ENCODE peak calls at places on chromosomes 16 and 17, in ten cellular contexts. One of them, this sample, is unnamed.
A peak's percentile ranks its signal among the peaks of the same experiment; 100 is the strongest.

GRCh38 chr16:868386-868755 is 67.8 kb upstream of the GNG13 start:
- ATAC-seq in activated naive CD8-positive, alpha-beta T cell treated with anti-CD3 and anti-CD28 coated beads, Interleukin-2, amount 10 ng/mL, durations not matched to agents 7 days and 5 days: no peak
- ATAC-seq in aorta: no peak
- ATAC-seq in activated CD8-positive, alpha-beta T cell treated with anti-CD3 and anti-CD28 coated beads for 36 hours: no peak
- ATAC-seq in effector memory CD8-positive, alpha-beta T cell: no peak
- ATAC-seq in mucosa of descending colon: no peak
- ATAC-seq in activated T-cell treated with anti-CD3 and anti-CD28 coated beads, Interleukin-2, amount 50 U/mL, for 4 hours: no peak
- ATAC-seq in Right ventricle myocardium inferior: no peak
- ATAC-seq in A549: no peak
- ATAC-seq in naive thymus-derived CD8-positive, alpha-beta T cell: no peak
- ATAC-seq in this sample: no peak

GRCh38 chr16:1713933-1714332 is 7.9 kb downstream of the MAPK8IP3 start:
- ATAC-seq in activated naive CD8-positive, alpha-beta T cell treated with anti-CD3 and anti-CD28 coated beads, Interleukin-2, amount 10 ng/mL, durations not matched to agents 7 days and 5 days: no peak
- ATAC-seq in aorta: no peak
- ATAC-seq in activated CD8-positive, alpha-beta T cell treated with anti-CD3 and anti-CD28 coated beads for 36 hours: no peak
- ATAC-seq in effector memory CD8-positive, alpha-beta T cell: peak; percentile 62
- ATAC-seq in mucosa of descending colon: peak; percentile 79
- ATAC-seq in activated T-cell treated with anti-CD3 and anti-CD28 coated beads, Interleukin-2, amount 50 U/mL, for 4 hours: no peak
- ATAC-seq in Right ventricle myocardium inferior: no peak
- ATAC-seq in A549: no peak
- ATAC-seq in naive thymus-derived CD8-positive, alpha-beta T cell: peak; percentile 47
- ATAC-seq in this sample: no peak

GRCh38 chr17:83068641-83069570 is 10.5 kb upstream of the METRNL start:
- ATAC-seq in activated naive CD8-positive, alpha-beta T cell treated with anti-CD3 and anti-CD28 coated beads, Interleukin-2, amount 10 ng/mL, durations not matched to agents 7 days and 5 days: peak; percentile 23
- ATAC-seq in aorta: no peak
- ATAC-seq in activated CD8-positive, alpha-beta T cell treated with anti-CD3 and anti-CD28 coated beads for 36 hours: no peak
- ATAC-seq in effector memory CD8-positive, alpha-beta T cell: peak; percentile 45
- ATAC-seq in mucosa of descending colon: no peak
- ATAC-seq in activated T-cell treated with anti-CD3 and anti-CD28 coated beads, Interleukin-2, amount 50 U/mL, for 4 hours: no peak
- ATAC-seq in Right ventricle myocardium inferior: no peak
- ATAC-seq in A549: no peak
- ATAC-seq in naive thymus-derived CD8-positive, alpha-beta T cell: no peak
- ATAC-seq in this sample: no peak

GRCh38 chr16:68364601-68364998 is 53.8 kb downstream of the PRMT7 start:
- ATAC-seq in activated naive CD8-positive, alpha-beta T cell treated with anti-CD3 and anti-CD28 coated beads, Interleukin-2, amount 10 ng/mL, durations not matched to agents 7 days and 5 days: no peak
- ATAC-seq in aorta: no peak
- ATAC-seq in activated CD8-positive, alpha-beta T cell treated with anti-CD3 and anti-CD28 coated beads for 36 hours: no peak
- ATAC-seq in effector memory CD8-positive, alpha-beta T cell: peak; percentile 48
- ATAC-seq in mucosa of descending colon: no peak
- ATAC-seq in activated T-cell treated with anti-CD3 and anti-CD28 coated beads, Interleukin-2, amount 50 U/mL, for 4 hours: no peak
- ATAC-seq in Right ventricle myocardium inferior: no peak
- ATAC-seq in A549: no peak
- ATAC-seq in naive thymus-derived CD8-positive, alpha-beta T cell: no peak
- ATAC-seq in this sample: no peak

GRCh38 chr17:41710472-41711090 is 1.6 kb upstream of the GAST start:
- ATAC-seq in activated naive CD8-positive, alpha-beta T cell treated with anti-CD3 and anti-CD28 coated beads, Interleukin-2, amount 10 ng/mL, durations not matched to agents 7 days and 5 days: no peak
- ATAC-seq in aorta: no peak
- ATAC-seq in activated CD8-positive, alpha-beta T cell treated with anti-CD3 and anti-CD28 coated beads for 36 hours: peak; percentile 67
- ATAC-seq in effector memory CD8-positive, alpha-beta T cell: no peak
- ATAC-seq in mucosa of descending colon: no peak
- ATAC-seq in activated T-cell treated with anti-CD3 and anti-CD28 coated beads, Interleukin-2, amount 50 U/mL, for 4 hours: peak; percentile 35
- ATAC-seq in Right ventricle myocardium inferior: no peak
- ATAC-seq in A549: peak; percentile 20
- ATAC-seq in naive thymus-derived CD8-positive, alpha-beta T cell: no peak
- ATAC-seq in this sample: peak; percentile 76

GRCh38 chr17:79696159-79696982 is 34.4 kb upstream of the ENPP7 start:
- ATAC-seq in activated naive CD8-positive, alpha-beta T cell treated with anti-CD3 and anti-CD28 coated beads, Interleukin-2, amount 10 ng/mL, durations not matched to agents 7 days and 5 days: no peak
- ATAC-seq in aorta: peak; percentile 49
- ATAC-seq in activated CD8-positive, alpha-beta T cell treated with anti-CD3 and anti-CD28 coated beads for 36 hours: no peak
- ATAC-seq in effector memory CD8-positive, alpha-beta T cell: no peak
- ATAC-seq in mucosa of descending colon: no peak
- ATAC-seq in activated T-cell treated with anti-CD3 and anti-CD28 coated beads, Interleukin-2, amount 50 U/mL, for 4 hours: no peak
- ATAC-seq in Right ventricle myocardium inferior: no peak
- ATAC-seq in A549: peak; percentile 22
- ATAC-seq in naive thymus-derived CD8-positive, alpha-beta T cell: no peak
- ATAC-seq in this sample: no peak

GRCh38 chr17:82107341-82107860 is 9.4 kb upstream of the FASN start:
- ATAC-seq in activated naive CD8-positive, alpha-beta T cell treated with anti-CD3 and anti-CD28 coated beads, Interleukin-2, amount 10 ng/mL, durations not matched to agents 7 days and 5 days: no peak
- ATAC-seq in aorta: no peak
- ATAC-seq in activated CD8-positive, alpha-beta T cell treated with anti-CD3 and anti-CD28 coated beads for 36 hours: no peak
- ATAC-seq in effector memory CD8-positive, alpha-beta T cell: no peak
- ATAC-seq in mucosa of descending colon: no peak
- ATAC-seq in activated T-cell treated with anti-CD3 and anti-CD28 coated beads, Interleukin-2, amount 50 U/mL, for 4 hours: no peak
- ATAC-seq in Right ventricle myocardium inferior: no peak
- ATAC-seq in A549: peak; percentile 49
- ATAC-seq in naive thymus-derived CD8-positive, alpha-beta T cell: no peak
- ATAC-seq in this sample: no peak

GRCh38 chr17:30153463-30153862 is 36.8 kb downstream of the NSRP1 start:
- ATAC-seq in activated naive CD8-positive, alpha-beta T cell treated with anti-CD3 and anti-CD28 coated beads, Interleukin-2, amount 10 ng/mL, durations not matched to agents 7 days and 5 days: no peak
- ATAC-seq in aorta: no peak
- ATAC-seq in activated CD8-positive, alpha-beta T cell treated with anti-CD3 and anti-CD28 coated beads for 36 hours: no peak
- ATAC-seq in effector memory CD8-positive, alpha-beta T cell: no peak
- ATAC-seq in mucosa of descending colon: no peak
- ATAC-seq in activated T-cell treated with anti-CD3 and anti-CD28 coated beads, Interleukin-2, amount 50 U/mL, for 4 hours: no peak
- ATAC-seq in Right ventricle myocardium inferior: no peak
- ATAC-seq in A549: peak; percentile 19
- ATAC-seq in naive thymus-derived CD8-positive, alpha-beta T cell: no peak
- ATAC-seq in this sample: no peak

GRCh38 chr16:78915916-78916315 is 684.6 kb downstream of the MAF start:
- ATAC-seq in activated naive CD8-positive, alpha-beta T cell treated with anti-CD3 and anti-CD28 coated beads, Interleukin-2, amount 10 ng/mL, durations not matched to agents 7 days and 5 days: no peak
- ATAC-seq in aorta: no peak
- ATAC-seq in activated CD8-positive, alpha-beta T cell treated with anti-CD3 and anti-CD28 coated beads for 36 hours: no peak
- ATAC-seq in effector memory CD8-positive, alpha-beta T cell: no peak
- ATAC-seq in mucosa of descending colon: no peak
- ATAC-seq in activated T-cell treated with anti-CD3 and anti-CD28 coated beads, Interleukin-2, amount 50 U/mL, for 4 hours: no peak
- ATAC-seq in Right ventricle myocardium inferior: no peak
- ATAC-seq in A549: no peak
- ATAC-seq in naive thymus-derived CD8-positive, alpha-beta T cell: no peak
- ATAC-seq in this sample: no peak

GRCh38 chr17:60392845-60393702 is 1.1 kb upstream of the USP32 start:
- ATAC-seq in activated naive CD8-positive, alpha-beta T cell treated with anti-CD3 and anti-CD28 coated beads, Interleukin-2, amount 10 ng/mL, durations not matched to agents 7 days and 5 days: no peak
- ATAC-seq in aorta: no peak
- ATAC-seq in activated CD8-positive, alpha-beta T cell treated with anti-CD3 and anti-CD28 coated beads for 36 hours: no peak
- ATAC-seq in effector memory CD8-positive, alpha-beta T cell: no peak
- ATAC-seq in mucosa of descending colon: peak; percentile 15
- ATAC-seq in activated T-cell treated with anti-CD3 and anti-CD28 coated beads, Interleukin-2, amount 50 U/mL, for 4 hours: no peak
- ATAC-seq in Right ventricle myocardium inferior: no peak
- ATAC-seq in A549: no peak
- ATAC-seq in naive thymus-derived CD8-positive, alpha-beta T cell: no peak
- ATAC-seq in this sample: peak; percentile 30

GRCh38 chr16:81238296-81239011 is at the start of gene BCO1:
- ATAC-seq in activated naive CD8-positive, alpha-beta T cell treated with anti-CD3 and anti-CD28 coated beads, Interleukin-2, amount 10 ng/mL, durations not matched to agents 7 days and 5 days: no peak
- ATAC-seq in aorta: no peak
- ATAC-seq in activated CD8-positive, alpha-beta T cell treated with anti-CD3 and anti-CD28 coated beads for 36 hours: no peak
- ATAC-seq in effector memory CD8-positive, alpha-beta T cell: no peak
- ATAC-seq in mucosa of descending colon: peak; percentile 87
- ATAC-seq in activated T-cell treated with anti-CD3 and anti-CD28 coated beads, Interleukin-2, amount 50 U/mL, for 4 hours: no peak
- ATAC-seq in Right ventricle myocardium inferior: no peak
- ATAC-seq in A549: peak; percentile 63
- ATAC-seq in naive thymus-derived CD8-positive, alpha-beta T cell: no peak
- ATAC-seq in this sample: no peak

GRCh38 chr16:60214321-60214720 is 1480.2 kb upstream of the GOT2 start:
- ATAC-seq in activated naive CD8-positive, alpha-beta T cell treated with anti-CD3 and anti-CD28 coated beads, Interleukin-2, amount 10 ng/mL, durations not matched to agents 7 days and 5 days: no peak
- ATAC-seq in aorta: no peak
- ATAC-seq in activated CD8-positive, alpha-beta T cell treated with anti-CD3 and anti-CD28 coated beads for 36 hours: no peak
- ATAC-seq in effector memory CD8-positive, alpha-beta T cell: no peak
- ATAC-seq in mucosa of descending colon: no peak
- ATAC-seq in activated T-cell treated with anti-CD3 and anti-CD28 coated beads, Interleukin-2, amount 50 U/mL, for 4 hours: no peak
- ATAC-seq in Right ventricle myocardium inferior: no peak
- ATAC-seq in A549: no peak
- ATAC-seq in naive thymus-derived CD8-positive, alpha-beta T cell: no peak
- ATAC-seq in this sample: no peak

GRCh38 chr17:27817731-27818130 is 17.4 kb upstream of the NOS2 start:
- ATAC-seq in activated naive CD8-positive, alpha-beta T cell treated with anti-CD3 and anti-CD28 coated beads, Interleukin-2, amount 10 ng/mL, durations not matched to agents 7 days and 5 days: no peak
- ATAC-seq in aorta: no peak
- ATAC-seq in activated CD8-positive, alpha-beta T cell treated with anti-CD3 and anti-CD28 coated beads for 36 hours: no peak
- ATAC-seq in effector memory CD8-positive, alpha-beta T cell: no peak
- ATAC-seq in mucosa of descending colon: peak; percentile 51
- ATAC-seq in activated T-cell treated with anti-CD3 and anti-CD28 coated beads, Interleukin-2, amount 50 U/mL, for 4 hours: no peak
- ATAC-seq in Right ventricle myocardium inferior: no peak
- ATAC-seq in A549: peak; percentile 47
- ATAC-seq in naive thymus-derived CD8-positive, alpha-beta T cell: no peak
- ATAC-seq in this sample: no peak

GRCh38 chr17:40099627-40100418 is 566 bp downstream of the NR1D1 start:
- ATAC-seq in activated naive CD8-positive, alpha-beta T cell treated with anti-CD3 and anti-CD28 coated beads, Interleukin-2, amount 10 ng/mL, durations not matched to agents 7 days and 5 days: no peak
- ATAC-seq in aorta: peak; percentile 2
- ATAC-seq in activated CD8-positive, alpha-beta T cell treated with anti-CD3 and anti-CD28 coated beads for 36 hours: no peak
- ATAC-seq in effector memory CD8-positive, alpha-beta T cell: no peak
- ATAC-seq in mucosa of descending colon: no peak
- ATAC-seq in activated T-cell treated with anti-CD3 and anti-CD28 coated beads, Interleukin-2, amount 50 U/mL, for 4 hours: no peak
- ATAC-seq in Right ventricle myocardium inferior: peak; percentile 1
- ATAC-seq in A549: peak; percentile 12
- ATAC-seq in naive thymus-derived CD8-positive, alpha-beta T cell: no peak
- ATAC-seq in this sample: no peak

GRCh38 chr17:64077409-64077808 is 52.5 kb downstream of the ERN1 start:
- ATAC-seq in activated naive CD8-positive, alpha-beta T cell treated with anti-CD3 and anti-CD28 coated beads, Interleukin-2, amount 10 ng/mL, durations not matched to agents 7 days and 5 days: no peak
- ATAC-seq in aorta: no peak
- ATAC-seq in activated CD8-positive, alpha-beta T cell treated with anti-CD3 and anti-CD28 coated beads for 36 hours: no peak
- ATAC-seq in effector memory CD8-positive, alpha-beta T cell: no peak
- ATAC-seq in mucosa of descending colon: no peak
- ATAC-seq in activated T-cell treated with anti-CD3 and anti-CD28 coated beads, Interleukin-2, amount 50 U/mL, for 4 hours: no peak
- ATAC-seq in Right ventricle myocardium inferior: no peak
- ATAC-seq in A549: no peak
- ATAC-seq in naive thymus-derived CD8-positive, alpha-beta T cell: no peak
- ATAC-seq in this sample: no peak